ENCODE peak calls at places on chromosomes 12 and 14, in eight cellular contexts. V, Y, R, J, L, O, I and A are unnamed samples.

GRCh38 chr12:126869644-126870043 is 1397.3 kb upstream of the TMEM132C start:
- DNase-seq in L (no peak), V (no peak), I (no peak), O (no peak), R (no peak), J (no peak), Y (no peak), A (no peak)

GRCh38 chr12:4261655-4262054 is 11.9 kb upstream of the CCND2 start:
- DNase-seq in J (no peak), Y (no peak), I (no peak), V (no peak), L (no peak), R (no peak), O (no peak), A (peak; percentile 67)

GRCh38 chr12:100127766-100128508 is 14.7 kb downstream of the BLTP3B start:
- DNase-seq in J (no peak), L (no peak), V (no peak), I (no peak), O (no peak), R (no peak), Y (no peak), A (no peak)

GRCh38 chr12:101001669-101002068 is 207.1 kb downstream of the ANO4 start:
- DNase-seq in R (no peak), V (no peak), I (peak; percentile 24), L (no peak), J (no peak), Y (no peak), O (no peak), A (peak; percentile 54)

GRCh38 chr14:23300687-23301223 is 1.9 kb downstream of the PPP1R3E start:
- DNase-seq in J (peak; percentile 62), L (peak; percentile 73), Y (no peak), V (peak; percentile 82), O (peak; percentile 75), I (no peak), R (no peak), A (no peak)

GRCh38 chr14:105146976-105147700 is 21.4 kb downstream of the JAG2 start:
- DNase-seq in R (peak; percentile 13), I (no peak), O (no peak), Y (no peak), L (peak; percentile 28), V (no peak), J (no peak), A (no peak)

GRCh38 chr14:50967719-50968266 is 23.5 kb upstream of the PYGL start:
- DNase-seq in O (no peak), I (no peak), V (no peak), Y (no peak), R (no peak), L (no peak), J (no peak), A (no peak)

GRCh38 chr12:83067981-83068380 is 381.3 kb downstream of the TMTC2 start:
- DNase-seq in Y (no peak), R (no peak), V (no peak), O (no peak), L (no peak), J (no peak), I (no peak), A (no peak)

GRCh38 chr12:34358198-34358597 is 335.9 kb downstream of the ALG10 start:
- DNase-seq in O (no peak), I (no peak), J (no peak), L (no peak), R (no peak), Y (no peak), V (no peak), A (no peak)

GRCh38 chr12:120833849-120834248 is 70.3 kb downstream of the SPPL3 start:
- DNase-seq in J (no peak), O (no peak), R (no peak), V (no peak), I (no peak), L (no peak), Y (no peak), A (peak; percentile 49)

GRCh38 chr12:64293654-64294364 is 71.7 kb upstream of the KICS2 start:
- DNase-seq in I (no peak), V (no peak), J (no peak), L (no peak), R (no peak), Y (no peak), O (no peak), A (peak; percentile 9)

GRCh38 chr14:49951946-49952345 is 59.1 kb downstream of the ARF6 start:
- DNase-seq in Y (no peak), V (no peak), I (no peak), L (no peak), R (peak; percentile 54), O (no peak), J (no peak), A (no peak)

GRCh38 chr14:36973806-36974442 is 198.5 kb downstream of the SLC25A21 start:
- DNase-seq in L (no peak), R (no peak), I (no peak), J (no peak), Y (no peak), O (no peak), V (no peak), A (no peak)

GRCh38 chr14:46147486-46147885 is 504.1 kb downstream of the RPL10L start:
- DNase-seq in O (no peak), V (no peak), I (no peak), R (no peak), L (no peak), Y (no peak), J (no peak), A (no peak)

GRCh38 chr12:131831021-131831571 is 2.9 kb downstream of the MMP17 start:
- DNase-seq in I (no peak), J (no peak), Y (no peak), O (no peak), V (no peak), R (no peak), L (peak; percentile 47), A (no peak)

GRCh38 chr14:32666310-32666709 is 272.4 kb upstream of the NPAS3 start:
- DNase-seq in R (no peak), L (no peak), J (no peak), V (no peak), I (no peak), O (no peak), Y (no peak), A (no peak)

DNA sequence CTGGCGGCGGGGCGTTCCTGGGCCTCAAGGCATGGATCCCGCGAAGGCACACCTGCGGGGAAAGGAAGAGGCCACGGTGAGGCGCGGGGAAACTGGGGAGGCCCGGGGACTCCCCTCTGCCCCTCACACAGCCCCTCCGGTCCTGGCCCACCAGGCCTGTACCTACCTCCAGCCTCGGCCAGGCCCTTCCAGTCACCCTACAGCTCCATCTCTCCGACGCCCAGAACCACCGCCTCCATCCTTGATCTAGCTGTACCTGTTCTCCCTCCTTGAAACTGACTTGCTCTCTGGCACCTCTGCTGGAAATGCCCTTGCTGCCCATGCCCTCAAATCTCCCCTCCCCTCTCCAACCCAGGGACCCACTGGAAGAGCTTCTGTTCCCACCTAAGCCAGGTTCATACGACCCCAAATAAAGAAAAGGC is 1.7 kb downstream of the ANKRD9 start:
- DNase-seq in R (no peak), V (peak; percentile 55), I (no peak), Y (no peak), J (no peak), L (no peak), O (no peak), A (no peak)
- H3K4me3 ChIP-seq in R (no peak overlapping the region), V (peak overlapping the region; percentile 84), I (no peak overlapping the region), Y (no peak overlapping the region), J (no peak overlapping the region), L (no peak overlapping the region), O (peak overlapping the region; percentile 9), A (no peak overlapping the region)

GRCh38 chr14:67514650-67515385 is 18.3 kb upstream of the PLEKHH1 start:
- DNase-seq in J (no peak), O (no peak), V (peak; percentile 66), Y (peak; percentile 15), I (no peak), R (peak; percentile 49), L (peak; percentile 81), A (peak; percentile 41)

GRCh38 chr14:67516679-67517078 is 16.4 kb upstream of the PLEKHH1 start:
- DNase-seq in L (no peak), O (no peak), J (no peak), I (no peak), R (no peak), Y (no peak), V (no peak), A (no peak)

GRCh38 chr14:67514203-67514607 is 18.9 kb upstream of the PLEKHH1 start:
- DNase-seq in V (peak; percentile 64), O (peak; percentile 19), Y (no peak), I (no peak), R (no peak), J (peak; percentile 50), L (no peak), A (no peak)

GRCh38 chr14:67517083-67517482 is 16.0 kb upstream of the PLEKHH1 start:
- DNase-seq in V (no peak), I (no peak), L (no peak), J (peak; percentile 52), R (no peak), Y (no peak), O (no peak), A (no peak)

GRCh38 chr14:67515386-67516079 is 17.6 kb upstream of the PLEKHH1 start:
- DNase-seq in L (no peak), I (no peak), Y (no peak), V (peak; percentile 49), R (peak; percentile 35), J (no peak), O (no peak), A (peak; percentile 45)
- TF ChIP-seq CTCF in L (peak; percentile 1), I (no peak), Y (no peak), V (no peak), R (no peak), J (no peak), O (no peak), A (no peak)

GRCh38 chr12:1591543-1591942 is 2.8 kb downstream of the FBXL14 start:
- DNase-seq in V (no peak), Y (no peak), O (no peak), I (no peak), L (no peak), R (no peak), J (no peak), A (no peak)
- H3K4me3 ChIP-seq in V (peak overlapping the region; percentile 96), Y (peak overlapping the region; percentile 42), O (peak overlapping the region; percentile 77), I (peak overlapping the region; percentile 51), L (peak overlapping the region; percentile 68), R (no peak overlapping the region), J (no peak overlapping the region), A (peak overlapping the region; percentile 66)

GRCh38 chr12:74619886-74620285 is 82.3 kb downstream of the ATXN7L3B start:
- DNase-seq in R (no peak), L (no peak), V (no peak), J (no peak), O (no peak), Y (no peak), I (no peak), A (no peak)

GRCh38 chr12:74626397-74626796 is 88.8 kb downstream of the ATXN7L3B start:
- DNase-seq in Y (no peak), J (no peak), O (no peak), I (peak; percentile 4), V (no peak), R (no peak), L (no peak), A (peak; percentile 11)

GRCh38 chr12:74624206-74624605 is 86.6 kb downstream of the ATXN7L3B start:
- DNase-seq in V (no peak), J (no peak), R (no peak), O (no peak), L (no peak), I (no peak), Y (no peak), A (no peak)

DNA sequence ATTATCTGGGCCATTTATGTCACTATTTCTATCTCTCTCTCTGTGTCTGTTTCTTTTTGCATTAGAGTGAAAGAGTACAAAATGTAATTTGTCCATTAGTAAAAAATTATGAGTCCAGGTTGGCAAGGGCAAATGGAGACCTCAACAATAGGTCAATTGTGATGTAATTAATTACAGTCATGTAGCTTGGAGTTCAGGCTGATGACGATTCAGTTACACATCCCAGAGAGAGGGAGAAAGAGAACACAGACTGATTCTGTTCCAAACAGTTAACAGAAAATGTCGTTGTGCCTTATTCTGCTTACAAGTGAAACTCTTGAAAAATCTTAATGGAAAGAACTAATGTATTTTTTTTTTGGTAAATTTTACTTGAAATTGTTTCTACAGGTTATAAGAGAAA is 83.3 kb downstream of the ATXN7L3B start:
- DNase-seq in I (no peak), O (no peak), V (no peak), J (no peak), L (no peak), R (no peak), Y (no peak), A (no peak)
- TF ChIP-seq CTCF in I (no peak), O (no peak), V (no peak), J (no peak), L (no peak), R (no peak), Y (no peak), A (no peak)